ENCODE peak calls at places on chromosomes 2 and 18, in six cellular contexts. One of them, this sample, is unnamed. For H3K4me1, the result is how much of the 10 kb centered on the place peaks cover.

GRCh38 chr18:44680271-44681038 is at the start of gene SETBP1:
- DNase-seq in vagina: no peak
- DNase-seq in GM23338: peak
- DNase-seq in H1: no peak
- DNase-seq in HCT116: no peak
- DNase-seq in transverse colon: peak
- DNase-seq in this sample: peak

GRCh38 chr18:24112874-24113615 is 25.8 kb upstream of the CABYR start:
- DNase-seq in vagina: no peak
- DNase-seq in GM23338: no peak
- DNase-seq in H1: no peak
- DNase-seq in HCT116: peak
- DNase-seq in transverse colon: no peak
- DNase-seq in this sample: no peak

GRCh38 chr2:152694161-152694661 is 23.1 kb downstream of the PRPF40A start:
- DNase-seq in vagina: no peak
- DNase-seq in GM23338: no peak
- DNase-seq in H1: no peak
- DNase-seq in HCT116: no peak
- DNase-seq in transverse colon: no peak
- DNase-seq in this sample: no peak

GRCh38 chr2:205680067-205680466 is 2.2 kb upstream of the NRP2 start:
- DNase-seq in vagina: no peak
- DNase-seq in GM23338: peak
- DNase-seq in H1: peak
- DNase-seq in HCT116: peak
- DNase-seq in transverse colon: peak
- DNase-seq in this sample: peak

GRCh38 chr2:77469086-77469485 is 53.1 kb downstream of the LRRTM4 start:
- DNase-seq in vagina: no peak
- DNase-seq in GM23338: no peak
- DNase-seq in H1: no peak
- DNase-seq in HCT116: no peak
- DNase-seq in transverse colon: no peak
- DNase-seq in this sample: no peak

GRCh38 chr2:126779286-126779605 is 119.4 kb upstream of the TEX51 start:
- DNase-seq in vagina: no peak
- DNase-seq in GM23338: no peak
- DNase-seq in H1: no peak
- DNase-seq in HCT116: no peak
- DNase-seq in transverse colon: no peak
- DNase-seq in this sample: no peak

GRCh38 chr18:2656237-2657042 is 914 bp downstream of the SMCHD1 start:
- DNase-seq in vagina: peak
- DNase-seq in GM23338: peak
- DNase-seq in H1: no peak
- DNase-seq in HCT116: no peak
- DNase-seq in transverse colon: peak
- DNase-seq in this sample: peak

GRCh38 chr2:55153564-55154315 is 78.4 kb downstream of the CLHC1 start:
- DNase-seq in vagina: no peak
- DNase-seq in GM23338: no peak
- DNase-seq in H1: no peak
- DNase-seq in HCT116: no peak
- DNase-seq in transverse colon: no peak
- DNase-seq in this sample: no peak

GRCh38 chr2:35374845-35375244 is 980.7 kb upstream of the CRIM1 start:
- DNase-seq in vagina: no peak
- DNase-seq in GM23338: no peak
- DNase-seq in H1: no peak
- DNase-seq in HCT116: no peak
- DNase-seq in transverse colon: no peak
- DNase-seq in this sample: no peak

GRCh38 chr2:170396799-170397459 is 219.0 kb downstream of the MYO3B start:
- DNase-seq in vagina: no peak
- DNase-seq in GM23338: peak
- DNase-seq in H1: no peak
- DNase-seq in HCT116: no peak
- DNase-seq in transverse colon: no peak
- DNase-seq in this sample: no peak

GRCh38 chr2:151657667-151658076 is 76.6 kb downstream of the NEB start:
- DNase-seq in vagina: no peak
- DNase-seq in GM23338: no peak
- DNase-seq in H1: no peak
- DNase-seq in HCT116: no peak
- DNase-seq in transverse colon: no peak
- DNase-seq in this sample: no peak

GRCh38 chr18:32669549-32670165 is 103.2 kb downstream of the KLHL14 start:
- DNase-seq in vagina: no peak
- DNase-seq in GM23338: peak
- DNase-seq in H1: no peak
- DNase-seq in HCT116: no peak
- DNase-seq in transverse colon: no peak
- DNase-seq in this sample: no peak

GRCh38 chr18:64693756-64694155 is 544.9 kb upstream of the LINC00305 start:
- DNase-seq in vagina: no peak
- DNase-seq in GM23338: no peak
- DNase-seq in H1: no peak
- DNase-seq in HCT116: no peak
- DNase-seq in transverse colon: no peak
- DNase-seq in this sample: no peak
- TF ChIP-seq POLR2AphosphoS5 in vagina: no peak
- TF ChIP-seq POLR2AphosphoS5 in GM23338: no peak
- TF ChIP-seq POLR2AphosphoS5 in H1: no peak
- TF ChIP-seq POLR2AphosphoS5 in HCT116: no peak
- TF ChIP-seq POLR2AphosphoS5 in transverse colon: no peak
- TF ChIP-seq POLR2AphosphoS5 in this sample: no peak

GRCh38 chr2:193943406-193943960 is 1713.5 kb upstream of the SLC39A10 start:
- DNase-seq in vagina: no peak
- DNase-seq in GM23338: no peak
- DNase-seq in H1: no peak
- DNase-seq in HCT116: no peak
- DNase-seq in transverse colon: no peak
- DNase-seq in this sample: no peak
- H3K27ac ChIP-seq in vagina: no peak
- H3K27ac ChIP-seq in GM23338: no peak
- H3K27ac ChIP-seq in H1: no peak
- H3K27ac ChIP-seq in HCT116: no peak
- H3K27ac ChIP-seq in transverse colon: no peak
- H3K27ac ChIP-seq in this sample: no peak

GRCh38 chr2:99653433-99653832 is 163.6 kb upstream of the REV1 start:
- DNase-seq in vagina: no peak
- DNase-seq in GM23338: peak
- DNase-seq in H1: no peak
- DNase-seq in HCT116: no peak
- DNase-seq in transverse colon: no peak
- DNase-seq in this sample: no peak
- H3K4me1 ChIP-seq in vagina: under half
- H3K4me1 ChIP-seq in GM23338: under half
- H3K4me1 ChIP-seq in H1: under half
- H3K4me1 ChIP-seq in HCT116: under half
- H3K4me1 ChIP-seq in transverse colon: under half
- H3K4me1 ChIP-seq in this sample: under half

GRCh38 chr2:20578266-20578894 is 72.5 kb downstream of the HS1BP3 start:
- DNase-seq in vagina: no peak
- DNase-seq in GM23338: no peak
- DNase-seq in H1: no peak
- DNase-seq in HCT116: no peak
- DNase-seq in transverse colon: no peak
- DNase-seq in this sample: no peak

GRCh38 chr2:20577495-20578235 is 73.2 kb downstream of the HS1BP3 start:
- DNase-seq in vagina: no peak
- DNase-seq in GM23338: no peak
- DNase-seq in H1: no peak
- DNase-seq in HCT116: no peak
- DNase-seq in transverse colon: no peak
- DNase-seq in this sample: no peak

GRCh38 chr2:20580690-20581437 is 70.0 kb downstream of the HS1BP3 start:
- DNase-seq in vagina: no peak
- DNase-seq in GM23338: no peak
- DNase-seq in H1: no peak
- DNase-seq in HCT116: no peak
- DNase-seq in transverse colon: no peak
- DNase-seq in this sample: no peak

GRCh38 chr2:20578895-20579825 is 71.7 kb downstream of the HS1BP3 start:
- DNase-seq in vagina: no peak
- DNase-seq in GM23338: peak
- DNase-seq in H1: peak
- DNase-seq in HCT116: peak
- DNase-seq in transverse colon: peak
- DNase-seq in this sample: peak

GRCh38 chr2:20579866-20580265 is 71.0 kb downstream of the HS1BP3 start:
- DNase-seq in vagina: no peak
- DNase-seq in GM23338: no peak
- DNase-seq in H1: no peak
- DNase-seq in HCT116: no peak
- DNase-seq in transverse colon: no peak
- DNase-seq in this sample: peak
- TF ChIP-seq POLR2AphosphoS5 in vagina: no peak
- TF ChIP-seq POLR2AphosphoS5 in GM23338: no peak
- TF ChIP-seq POLR2AphosphoS5 in H1: no peak
- TF ChIP-seq POLR2AphosphoS5 in HCT116: no peak
- TF ChIP-seq POLR2AphosphoS5 in transverse colon: no peak
- TF ChIP-seq POLR2AphosphoS5 in this sample: peak

DNA sequence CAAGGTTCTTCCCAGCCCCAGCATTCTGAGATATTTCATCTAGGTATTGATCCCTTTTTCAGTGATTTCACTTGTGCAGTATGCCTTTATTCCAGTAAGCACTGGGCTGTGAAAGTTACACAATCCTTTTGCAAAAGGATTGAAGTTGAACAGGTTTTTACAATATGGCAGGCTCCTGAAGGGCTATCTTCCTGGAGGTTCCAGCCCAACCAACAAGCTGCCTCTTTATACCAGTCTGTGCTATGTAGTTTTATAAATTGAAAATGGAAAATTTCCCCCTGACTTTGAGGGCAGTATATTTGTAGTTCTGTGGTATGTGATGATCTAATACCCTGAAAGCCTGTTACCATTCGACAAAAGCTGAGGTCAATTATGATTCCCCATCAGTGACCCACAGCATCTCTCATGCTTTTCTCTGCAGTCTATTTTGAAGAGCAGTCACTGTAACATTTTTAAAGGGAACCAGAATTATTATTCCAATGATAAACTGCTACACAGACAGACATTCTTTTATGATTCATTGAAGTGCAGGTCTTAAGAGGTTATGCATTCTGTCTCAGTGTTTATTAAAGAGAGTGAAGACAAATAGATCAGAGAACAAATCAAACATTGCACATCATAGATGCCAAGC is 35.2 kb upstream of the STPG4 start:
- DNase-seq in vagina: no peak
- DNase-seq in GM23338: no peak
- DNase-seq in H1: no peak
- DNase-seq in HCT116: no peak
- DNase-seq in transverse colon: no peak
- DNase-seq in this sample: no peak
- H3K27ac ChIP-seq in vagina: peak
- H3K27ac ChIP-seq in GM23338: no peak
- H3K27ac ChIP-seq in H1: no peak
- H3K27ac ChIP-seq in HCT116: no peak
- H3K27ac ChIP-seq in transverse colon: peak
- H3K27ac ChIP-seq in this sample: no peak

DNA sequence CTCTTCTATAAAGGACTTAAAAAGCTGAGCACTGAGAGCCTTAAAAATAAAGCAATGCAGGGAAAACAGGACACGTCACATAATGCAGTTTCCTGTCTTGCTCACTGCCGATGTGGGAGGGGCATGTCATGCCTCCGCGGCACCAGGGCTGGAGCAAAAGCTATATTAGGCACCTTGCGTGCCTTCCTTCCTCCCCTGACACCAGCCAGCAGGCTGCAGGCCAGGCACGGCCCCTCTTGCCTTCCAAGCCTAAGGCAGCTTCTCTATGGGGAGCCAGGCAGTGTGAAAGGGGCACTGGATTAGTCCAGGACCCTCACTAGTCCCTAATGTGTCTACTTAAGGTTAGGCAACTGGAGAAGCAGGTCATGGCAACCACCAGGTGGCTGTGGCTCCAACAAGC is 26.3 kb downstream of the MRPL35 start:
- DNase-seq in vagina: no peak
- DNase-seq in GM23338: no peak
- DNase-seq in H1: no peak
- DNase-seq in HCT116: no peak
- DNase-seq in transverse colon: peak
- DNase-seq in this sample: no peak
- H3K4me1 ChIP-seq in vagina: under half
- H3K4me1 ChIP-seq in GM23338: under half
- H3K4me1 ChIP-seq in H1: under half
- H3K4me1 ChIP-seq in HCT116: under half
- H3K4me1 ChIP-seq in transverse colon: under half
- H3K4me1 ChIP-seq in this sample: under half

This sample was measured in stomach.